ENCODE peak calls at places on chromosomes 11 and 22, in five cellular contexts. One of them, this sample, is unnamed.
A peak's percentile ranks its signal among the peaks of the same experiment; 100 is the strongest.

GRCh38 chr11:88101881-88102594 is 73.2 kb downstream of the RAB38 start:
- DNase-seq in fibroblast of mammary gland: no peak
- DNase-seq in IMR-90: no peak
- DNase-seq in adrenal gland: no peak
- DNase-seq in fibroblast of lung: no peak
- DNase-seq in this sample: no peak

GRCh38 chr11:120707098-120707497 is 195.6 kb downstream of the GRIK4 start:
- DNase-seq in fibroblast of lung: peak; percentile 59
- DNase-seq in adrenal gland: no peak
- DNase-seq in fibroblast of mammary gland: no peak
- DNase-seq in IMR-90: peak; percentile 28
- DNase-seq in this sample: no peak

GRCh38 chr11:121681536-121681935 is 228.8 kb upstream of the SORL1-AS1 start:
- DNase-seq in IMR-90: peak; percentile 40
- DNase-seq in adrenal gland: no peak
- DNase-seq in fibroblast of lung: no peak
- DNase-seq in fibroblast of mammary gland: peak; percentile 61
- DNase-seq in this sample: no peak

GRCh38 chr11:12287374-12288211 is 89.8 kb upstream of the PARVA start:
- DNase-seq in fibroblast of mammary gland: peak; percentile 99
- DNase-seq in fibroblast of lung: peak; percentile 99
- DNase-seq in adrenal gland: peak; percentile 86
- DNase-seq in IMR-90: peak; percentile 99
- DNase-seq in this sample: peak; percentile 95

GRCh38 chr11:134785660-134786284 is 373.7 kb upstream of the B3GAT1 start:
- DNase-seq in fibroblast of lung: no peak
- DNase-seq in adrenal gland: no peak
- DNase-seq in fibroblast of mammary gland: no peak
- DNase-seq in IMR-90: no peak
- DNase-seq in this sample: no peak

GRCh38 chr22:33864723-33865130 is 55.5 kb downstream of the LARGE1 start:
- DNase-seq in fibroblast of mammary gland: peak; percentile 53
- DNase-seq in adrenal gland: no peak
- DNase-seq in fibroblast of lung: no peak
- DNase-seq in IMR-90: peak; percentile 36
- DNase-seq in this sample: peak; percentile 58

GRCh38 chr11:69425895-69426544 is 55.4 kb upstream of the LINC01488 start:
- DNase-seq in IMR-90: no peak
- DNase-seq in fibroblast of lung: no peak
- DNase-seq in fibroblast of mammary gland: no peak
- DNase-seq in adrenal gland: no peak
- DNase-seq in this sample: no peak

GRCh38 chr22:19886605-19887250 is 32.1 kb upstream of the GNB1L start:
- DNase-seq in IMR-90: peak; percentile 61
- DNase-seq in fibroblast of lung: peak; percentile 76
- DNase-seq in adrenal gland: no peak
- DNase-seq in fibroblast of mammary gland: peak; percentile 85
- DNase-seq in this sample: peak; percentile 87

GRCh38 chr11:108302121-108302785 is 79.4 kb downstream of the ATM start:
- DNase-seq in adrenal gland: no peak
- DNase-seq in fibroblast of mammary gland: peak; percentile 46
- DNase-seq in fibroblast of lung: peak; percentile 57
- DNase-seq in IMR-90: peak; percentile 52
- DNase-seq in this sample: peak; percentile 36

GRCh38 chr11:114162719-114163123 is 103.2 kb downstream of the ZBTB16 start:
- DNase-seq in IMR-90: peak; percentile 94
- DNase-seq in fibroblast of mammary gland: peak; percentile 100
- DNase-seq in adrenal gland: peak; percentile 97
- DNase-seq in fibroblast of lung: peak; percentile 95
- DNase-seq in this sample: peak; percentile 100

GRCh38 chr11:3939211-3939610 is 83.7 kb downstream of the STIM1 start:
- DNase-seq in fibroblast of mammary gland: peak; percentile 91
- DNase-seq in adrenal gland: no peak
- DNase-seq in IMR-90: peak; percentile 95
- DNase-seq in fibroblast of lung: peak; percentile 96
- DNase-seq in this sample: peak; percentile 90

GRCh38 chr11:131908316-131908715 is 537.9 kb downstream of the NTM start:
- DNase-seq in fibroblast of lung: no peak
- DNase-seq in adrenal gland: no peak
- DNase-seq in IMR-90: no peak
- DNase-seq in fibroblast of mammary gland: no peak
- DNase-seq in this sample: no peak

GRCh38 chr22:17806437-17806836 is 32.2 kb upstream of the BID start:
- DNase-seq in fibroblast of mammary gland: no peak
- DNase-seq in IMR-90: no peak
- DNase-seq in adrenal gland: no peak
- DNase-seq in fibroblast of lung: no peak
- DNase-seq in this sample: no peak

GRCh38 chr22:39212721-39213376 is 31.9 kb downstream of the PDGFB start:
- DNase-seq in IMR-90: no peak
- DNase-seq in adrenal gland: no peak
- DNase-seq in fibroblast of lung: peak; percentile 25
- DNase-seq in fibroblast of mammary gland: peak; percentile 42
- DNase-seq in this sample: peak; percentile 94

GRCh38 chr11:112507281-112507680 is 246.6 kb upstream of the PLET1 start:
- DNase-seq in fibroblast of mammary gland: no peak
- DNase-seq in fibroblast of lung: no peak
- DNase-seq in IMR-90: no peak
- DNase-seq in adrenal gland: no peak
- DNase-seq in this sample: no peak

GRCh38 chr11:69335010-69335409 is 41.1 kb downstream of the MYEOV start:
- DNase-seq in fibroblast of lung: no peak
- DNase-seq in IMR-90: no peak
- DNase-seq in fibroblast of mammary gland: no peak
- DNase-seq in adrenal gland: no peak
- DNase-seq in this sample: no peak

GRCh38 chr11:32172771-32173170 is 81.9 kb downstream of the RCN1 start:
- DNase-seq in adrenal gland: no peak
- DNase-seq in fibroblast of mammary gland: no peak
- DNase-seq in IMR-90: peak; percentile 4
- DNase-seq in fibroblast of lung: peak; percentile 32
- DNase-seq in this sample: peak; percentile 3

GRCh38 chr11:44726278-44727113 is at the start of gene TSPAN18:
- DNase-seq in IMR-90: no peak
- DNase-seq in fibroblast of mammary gland: no peak
- DNase-seq in adrenal gland: peak; percentile 42
- DNase-seq in fibroblast of lung: no peak
- DNase-seq in this sample: no peak

GRCh38 chr11:75582935-75583709 is 21.1 kb downstream of the SERPINH1 start:
- DNase-seq in fibroblast of lung: peak; percentile 77
- DNase-seq in IMR-90: peak; percentile 66
- DNase-seq in adrenal gland: peak; percentile 75
- DNase-seq in fibroblast of mammary gland: peak; percentile 48
- DNase-seq in this sample: peak; percentile 59

GRCh38 chr11:45266693-45267451 is 19.3 kb downstream of the SYT13 start:
- DNase-seq in fibroblast of mammary gland: no peak
- DNase-seq in IMR-90: no peak
- DNase-seq in fibroblast of lung: no peak
- DNase-seq in adrenal gland: no peak
- DNase-seq in this sample: no peak

GRCh38 chr11:47099213-47099917 is 77.3 kb downstream of the ARFGAP2 start:
- DNase-seq in adrenal gland: no peak
- DNase-seq in fibroblast of mammary gland: peak; percentile 25
- DNase-seq in fibroblast of lung: peak; percentile 43
- DNase-seq in IMR-90: peak; percentile 47
- DNase-seq in this sample: peak; percentile 19
- TF ChIP-seq CTCF in adrenal gland: no peak
- TF ChIP-seq CTCF in fibroblast of mammary gland: no peak
- TF ChIP-seq CTCF in fibroblast of lung: no peak
- TF ChIP-seq CTCF in IMR-90: no peak
- TF ChIP-seq CTCF in this sample: no peak

GRCh38 chr11:35524780-35525179 is 636 bp downstream of the PAMR1 start:
- DNase-seq in fibroblast of lung: peak; percentile 38
- DNase-seq in adrenal gland: no peak
- DNase-seq in fibroblast of mammary gland: peak; percentile 64
- DNase-seq in IMR-90: peak; percentile 68
- DNase-seq in this sample: no peak
- H3K4me3 ChIP-seq in fibroblast of lung: peak overlapping the region; percentile 75
- H3K4me3 ChIP-seq in adrenal gland: no peak overlapping the region
- H3K4me3 ChIP-seq in fibroblast of mammary gland: peak overlapping the region; percentile 82
- H3K4me3 ChIP-seq in IMR-90: peak overlapping the region; percentile 94
- H3K4me3 ChIP-seq in this sample: peak overlapping the region; percentile 94

GRCh38 chr11:109853156-109853776 is 239.9 kb upstream of the ZC3H12C start:
- DNase-seq in fibroblast of mammary gland: peak; percentile 87
- DNase-seq in IMR-90: peak; percentile 87
- DNase-seq in fibroblast of lung: peak; percentile 73
- DNase-seq in adrenal gland: no peak
- DNase-seq in this sample: peak; percentile 78
- TF ChIP-seq CTCF in fibroblast of mammary gland: peak; percentile 82
- TF ChIP-seq CTCF in IMR-90: peak; percentile 91
- TF ChIP-seq CTCF in fibroblast of lung: peak; percentile 85
- TF ChIP-seq CTCF in adrenal gland: peak; percentile 67
- TF ChIP-seq CTCF in this sample: peak; percentile 70

GRCh38 chr11:76799061-76799804 is 16.1 kb downstream of the TSKU start:
- DNase-seq in IMR-90: peak; percentile 57
- DNase-seq in adrenal gland: peak; percentile 68
- DNase-seq in fibroblast of mammary gland: peak; percentile 70
- DNase-seq in fibroblast of lung: peak; percentile 61
- DNase-seq in this sample: peak; percentile 82
- H3K4me3 ChIP-seq in IMR-90: no peak overlapping the region
- H3K4me3 ChIP-seq in adrenal gland: no peak overlapping the region
- H3K4me3 ChIP-seq in fibroblast of mammary gland: peak overlapping the region; percentile 15
- H3K4me3 ChIP-seq in fibroblast of lung: peak overlapping the region; percentile 16
- H3K4me3 ChIP-seq in this sample: peak overlapping the region; percentile 25

GRCh38 chr22:24270556-24271405 is at the start of gene SPECC1L:
- DNase-seq in fibroblast of lung: peak; percentile 84
- DNase-seq in fibroblast of mammary gland: peak; percentile 89
- DNase-seq in adrenal gland: peak; percentile 96
- DNase-seq in IMR-90: peak; percentile 91
- DNase-seq in this sample: peak; percentile 94
- TF ChIP-seq CTCF in fibroblast of lung: no peak
- TF ChIP-seq CTCF in fibroblast of mammary gland: no peak
- TF ChIP-seq CTCF in adrenal gland: no peak
- TF ChIP-seq CTCF in IMR-90: peak; percentile 36
- TF ChIP-seq CTCF in this sample: peak; percentile 11

GRCh38 chr22:37025500-37026070 is 6.0 kb downstream of the MPST start:
- DNase-seq in fibroblast of mammary gland: no peak
- DNase-seq in IMR-90: no peak
- DNase-seq in adrenal gland: peak; percentile 67
- DNase-seq in fibroblast of lung: no peak
- DNase-seq in this sample: no peak
- H3K4me3 ChIP-seq in fibroblast of mammary gland: no peak overlapping the region
- H3K4me3 ChIP-seq in IMR-90: no peak overlapping the region
- H3K4me3 ChIP-seq in adrenal gland: no peak overlapping the region
- H3K4me3 ChIP-seq in fibroblast of lung: no peak overlapping the region
- H3K4me3 ChIP-seq in this sample: no peak overlapping the region

GRCh38 chr11:101866619-101867491 is 48.0 kb upstream of the CEP126 start:
- DNase-seq in fibroblast of lung: peak; percentile 84
- DNase-seq in IMR-90: peak; percentile 69
- DNase-seq in adrenal gland: no peak
- DNase-seq in fibroblast of mammary gland: peak; percentile 67
- DNase-seq in this sample: peak; percentile 48

GRCh38 chr11:101864098-101864497 is 50.7 kb upstream of the CEP126 start:
- DNase-seq in adrenal gland: no peak
- DNase-seq in fibroblast of mammary gland: no peak
- DNase-seq in IMR-90: no peak
- DNase-seq in fibroblast of lung: no peak
- DNase-seq in this sample: no peak

GRCh38 chr11:101860694-101861371 is 54.0 kb upstream of the CEP126 start:
- DNase-seq in IMR-90: peak; percentile 76
- DNase-seq in fibroblast of lung: peak; percentile 55
- DNase-seq in fibroblast of mammary gland: peak; percentile 73
- DNase-seq in adrenal gland: peak; percentile 40
- DNase-seq in this sample: peak; percentile 68

GRCh38 chr11:101863361-101863760 is 51.4 kb upstream of the CEP126 start:
- DNase-seq in fibroblast of lung: peak; percentile 93
- DNase-seq in IMR-90: peak; percentile 79
- DNase-seq in fibroblast of mammary gland: peak; percentile 59
- DNase-seq in adrenal gland: no peak
- DNase-seq in this sample: peak; percentile 37

DNA sequence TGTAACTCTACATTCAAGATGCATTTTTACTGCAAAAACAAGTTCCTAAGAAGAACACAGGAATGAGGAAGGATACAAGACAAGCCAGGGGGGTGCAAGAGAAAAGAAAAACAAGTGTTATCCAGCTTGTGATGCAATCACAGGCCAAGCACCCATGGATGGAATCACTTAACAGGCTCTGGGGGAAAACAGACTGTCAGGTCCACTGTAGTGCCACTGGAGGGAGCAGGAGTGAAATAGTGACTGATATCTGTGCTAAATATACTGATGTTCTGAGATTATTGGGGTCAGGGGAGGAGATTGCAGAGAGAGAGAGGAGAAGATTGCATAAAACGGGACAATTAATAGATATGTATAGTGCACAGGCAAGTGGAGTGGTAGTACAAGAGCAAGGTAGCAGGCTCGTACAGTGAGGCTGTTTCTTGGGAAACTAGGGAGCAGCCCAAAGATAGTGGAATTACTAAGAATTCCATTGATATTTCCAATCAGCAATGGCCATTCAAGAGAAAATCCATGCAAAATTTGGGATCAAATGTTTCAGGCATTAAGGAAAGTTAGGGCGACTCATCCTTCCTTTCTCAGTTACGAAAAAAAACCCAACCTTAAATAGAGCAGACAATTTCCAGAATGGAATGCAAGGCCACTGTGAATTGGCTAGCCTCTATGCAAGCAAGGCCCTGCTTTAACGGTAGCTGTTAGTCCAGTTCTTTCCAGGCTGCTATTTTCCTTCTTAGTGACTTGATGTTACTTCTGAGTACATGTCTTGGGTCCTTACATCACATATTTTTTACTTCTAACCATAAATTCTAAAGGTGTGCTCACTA is 52.2 kb upstream of the CEP126 start:
- DNase-seq in adrenal gland: peak; percentile 20
- DNase-seq in IMR-90: peak; percentile 79
- DNase-seq in fibroblast of lung: peak; percentile 75
- DNase-seq in fibroblast of mammary gland: peak; percentile 83
- DNase-seq in this sample: peak; percentile 75
- TF ChIP-seq CTCF in adrenal gland: peak; percentile 35
- TF ChIP-seq CTCF in IMR-90: peak; percentile 54
- TF ChIP-seq CTCF in fibroblast of lung: peak; percentile 70
- TF ChIP-seq CTCF in fibroblast of mammary gland: peak; percentile 72
- TF ChIP-seq CTCF in this sample: peak; percentile 66

DNA sequence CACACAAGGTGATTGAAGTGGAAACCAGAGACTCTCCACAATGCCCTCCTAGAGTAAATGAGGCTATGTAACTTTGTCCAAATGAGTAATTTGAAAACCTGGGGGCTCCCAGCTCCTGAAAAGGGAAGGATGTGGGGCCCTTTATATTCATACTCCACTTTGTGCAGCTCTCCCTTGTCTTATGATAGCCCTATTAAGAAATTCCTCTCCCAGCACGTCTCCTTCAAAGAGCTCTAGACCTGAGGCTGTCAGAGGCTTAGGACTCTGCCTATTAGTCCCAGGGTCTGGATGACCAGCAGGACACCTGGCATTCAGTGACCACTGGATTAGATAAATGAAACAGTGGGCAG is 2.1 kb downstream of the SLC43A1 start:
- DNase-seq in fibroblast of lung: no peak
- DNase-seq in IMR-90: no peak
- DNase-seq in fibroblast of mammary gland: no peak
- DNase-seq in adrenal gland: no peak
- DNase-seq in this sample: no peak
- H3K4me3 ChIP-seq in fibroblast of lung: no peak overlapping the region
- H3K4me3 ChIP-seq in IMR-90: no peak overlapping the region
- H3K4me3 ChIP-seq in fibroblast of mammary gland: no peak overlapping the region
- H3K4me3 ChIP-seq in adrenal gland: no peak overlapping the region
- H3K4me3 ChIP-seq in this sample: no peak overlapping the region